ENCODE peak calls at places on chromosomes 4 and X, in nine cellular contexts. R is NCI-H1417; N is T-helper 2 cell; X is MM.1S; O is activated CD8-positive, alpha-beta memory T cell treated with anti-CD3 and anti-CD28 coated beads for 1 hour; S is GM12892; T is mesothelial cell of epicardium; V is RWPE1; Z is activated gamma-delta T cell treated with anti-CD3 and anti-CD28 coated beads, Interleukin-2, amount 50 U/mL, for 16 hours. H is an unnamed sample.

GRCh38 chrX:134377537-134377936 is 82.4 kb upstream of the HPRT1 start:
- DNase-seq in R (no peak), N (peak; percentile 73), X (peak; percentile 64), O (no peak), S (no peak), T (no peak), V (no peak), Z (no peak), H (peak; percentile 11)

GRCh38 chr4:1207157-1207470 is 34.7 kb upstream of the SPON2 start:
- DNase-seq in R (no peak), N (no peak), X (no peak), O (no peak), S (no peak), T (no peak), V (no peak), Z (no peak), H (no peak)

GRCh38 chrX:41779941-41780340 is 56.0 kb downstream of the GPR82 start:
- DNase-seq in R (no peak), N (no peak), X (no peak), O (no peak), S (no peak), T (no peak), V (no peak), Z (no peak), H (no peak)

GRCh38 chr4:53994382-53994781 is 70.0 kb downstream of the CHIC2 start:
- DNase-seq in R (no peak), N (no peak), X (no peak), O (no peak), S (no peak), T (no peak), V (no peak), Z (no peak), H (no peak)

GRCh38 chrX:76202471-76202870 is 29.6 kb downstream of the PBDC1 start:
- DNase-seq in R (no peak), N (no peak), X (no peak), O (no peak), S (no peak), T (no peak), V (no peak), Z (no peak), H (no peak)

GRCh38 chrX:120290107-120290506 is 21.2 kb downstream of the TMEM255A start:
- DNase-seq in R (no peak), N (no peak), X (no peak), O (no peak), S (no peak), T (no peak), V (no peak), Z (no peak), H (no peak)

GRCh38 chrX:107506596-107507031 is 57.2 kb downstream of the FRMPD3 start:
- DNase-seq in R (no peak), N (no peak), X (no peak), O (no peak), S (no peak), T (no peak), V (no peak), Z (no peak), H (no peak)

GRCh38 chrX:10119399-10119990 is 37.3 kb upstream of the CLCN4 start:
- DNase-seq in R (peak; percentile 69), N (peak; percentile 70), X (peak; percentile 68), O (peak; percentile 37), S (no peak), T (peak; percentile 48), V (peak; percentile 20), Z (peak; percentile 77), H (peak; percentile 72)

GRCh38 chr4:170014359-170015008 is 11.7 kb downstream of the MFAP3L start:
- DNase-seq in R (no peak), N (no peak), X (no peak), O (no peak), S (no peak), T (no peak), V (no peak), Z (no peak), H (no peak)

GRCh38 chr4:4491396-4491893 is 50.4 kb downstream of the STX18 start:
- DNase-seq in R (no peak), N (no peak), X (no peak), O (no peak), S (no peak), T (no peak), V (no peak), Z (no peak), H (no peak)

GRCh38 chrX:9339603-9340569 is 125.0 kb upstream of the TBL1X start:
- DNase-seq in R (no peak), N (peak; percentile 86), X (peak; percentile 86), O (no peak), S (no peak), T (no peak), V (no peak), Z (no peak), H (peak; percentile 43)

GRCh38 chr4:38364383-38364963 is 299.5 kb upstream of the KLF3 start:
- DNase-seq in R (no peak), N (no peak), X (no peak), O (no peak), S (no peak), T (no peak), V (no peak), Z (no peak), H (peak; percentile 73)

GRCh38 chr4:72312032-72312650 is 256.9 kb downstream of the ADAMTS3 start:
- DNase-seq in R (no peak), N (no peak), X (no peak), O (no peak), S (no peak), T (no peak), V (peak; percentile 74), Z (no peak), H (no peak)

GRCh38 chrX:96994088-96994487 is 110.4 kb downstream of the RPA4 start:
- DNase-seq in R (no peak), N (no peak), X (no peak), O (no peak), S (no peak), T (no peak), V (no peak), Z (no peak), H (no peak)

GRCh38 chr4:89847571-89848325 is 10.8 kb upstream of the SNCA start:
- DNase-seq in R (no peak), N (no peak), X (no peak), O (no peak), S (no peak), T (no peak), V (peak; percentile 42), Z (no peak), H (peak; percentile 66)

GRCh38 chr4:60605651-60606354 is 594.3 kb upstream of the ADGRL3 start:
- DNase-seq in R (no peak), N (no peak), X (no peak), O (no peak), S (no peak), T (no peak), V (no peak), Z (no peak), H (no peak)

GRCh38 chr4:2271279-2272025 is 9.5 kb upstream of the MXD4 start:
- DNase-seq in R (no peak), N (no peak), X (no peak), O (no peak), S (no peak), T (no peak), V (no peak), Z (no peak), H (no peak)

GRCh38 chr4:138562544-138562961 is 320.4 kb upstream of the SLC7A11 start:
- DNase-seq in R (no peak), N (no peak), X (peak; percentile 31), O (no peak), S (no peak), T (no peak), V (no peak), Z (no peak), H (no peak)